ENCODE peak calls at places on chromosomes 5 and 9, in eight cellular contexts. T is IMR-90, Q is tibial nerve, A is stomach, S is right lobe of liver, V is transverse colon, H is adrenal gland, N is vagina. X is an unnamed sample. For H3K27me3, the result is how much of the 10 kb centered on the place peaks cover.

GRCh38 chr9:131776473-131776872 is 36.6 kb upstream of the RAPGEF1 start:
- DNase-seq in S (no peak), H (no peak), N (no peak), T (peak), Q (no peak), A (no peak), V (no peak), X (peak)

GRCh38 chr5:91641730-91642350 is 258.7 kb upstream of the ARRDC3 start:
- DNase-seq in T (peak), H (no peak), Q (no peak), N (no peak), V (no peak), A (no peak), S (no peak), X (no peak)

GRCh38 chr5:23014251-23014650 is 161.1 kb upstream of the CDH12 start:
- DNase-seq in Q (no peak), A (no peak), V (no peak), S (no peak), N (no peak), H (no peak), T (no peak), X (no peak)

GRCh38 chr9:133990366-133991210 is 1.5 kb downstream of the VAV2 start:
- DNase-seq in H (peak), T (peak), Q (peak), A (peak), S (peak), N (no peak), V (peak), X (no peak)

GRCh38 chr5:14032944-14033343 is 88.5 kb upstream of the DNAH5 start:
- DNase-seq in V (no peak), N (no peak), S (no peak), Q (no peak), T (peak), A (no peak), H (no peak), X (no peak)

GRCh38 chr5:10595678-10596309 is 31.9 kb downstream of the ANKRD33B start:
- DNase-seq in H (peak), T (peak), V (no peak), S (peak), N (no peak), A (no peak), Q (peak), X (peak)

GRCh38 chr9:105063665-105064247 is 135.8 kb upstream of the ABCA1 start:
- DNase-seq in H (peak), S (no peak), A (no peak), T (peak), Q (peak), V (peak), N (peak), X (peak)

GRCh38 chr9:87812375-87813118 is 70.1 kb upstream of the SPATA31E1 start:
- DNase-seq in Q (no peak), S (no peak), V (no peak), T (peak), A (no peak), N (no peak), H (peak), X (no peak)

GRCh38 chr9:89539374-89539773 is 41.5 kb upstream of the SEMA4D start:
- DNase-seq in S (no peak), A (no peak), N (no peak), T (no peak), H (no peak), V (no peak), Q (no peak), X (no peak)

GRCh38 chr9:69605406-69605805 is 66.8 kb downstream of the APBA1 start:
- DNase-seq in S (no peak), H (no peak), N (no peak), A (no peak), T (no peak), V (no peak), Q (no peak), X (no peak)

GRCh38 chr5:123871373-123871772 is 359.4 kb downstream of the CSNK1G3 start:
- DNase-seq in N (no peak), H (no peak), V (no peak), S (no peak), T (no peak), Q (no peak), A (no peak), X (no peak)

GRCh38 chr5:997001-997474 is 11.6 kb upstream of the NKD2 start:
- DNase-seq in A (no peak), V (peak), Q (no peak), S (no peak), N (no peak), H (peak), T (no peak), X (peak)

GRCh38 chr5:633521-633955 is 21.4 kb downstream of the CEP72 start:
- DNase-seq in Q (no peak), T (peak), V (no peak), A (no peak), S (peak), H (no peak), N (no peak), X (no peak)

GRCh38 chr9:119905706-119906105 is 536.5 kb upstream of the BRINP1 start:
- DNase-seq in A (no peak), N (no peak), T (no peak), H (no peak), Q (no peak), S (no peak), V (no peak), X (no peak)

GRCh38 chr5:17808566-17808965 is 174.3 kb downstream of the TAF11L14 start:
- DNase-seq in H (no peak), N (no peak), Q (no peak), A (no peak), V (no peak), T (no peak), S (no peak), X (no peak)

GRCh38 chr9:15915711-15916110 is 362.9 kb downstream of the CCDC171 start:
- DNase-seq in V (no peak), H (no peak), N (no peak), Q (no peak), A (no peak), S (no peak), T (no peak), X (no peak)

GRCh38 chr9:6355728-6356127 is 27.6 kb downstream of the TPD52L3 start:
- DNase-seq in N (no peak), H (no peak), V (no peak), Q (no peak), A (no peak), S (no peak), T (peak), X (no peak)

GRCh38 chr5:17737087-17737486 is 102.8 kb downstream of the TAF11L14 start:
- DNase-seq in V (no peak), S (no peak), T (peak), N (no peak), A (no peak), H (no peak), Q (no peak), X (no peak)

GRCh38 chr9:14313378-14313940 is 482 bp downstream of the NFIB start:
- DNase-seq in V (peak), S (no peak), A (peak), T (peak), Q (no peak), H (peak), N (no peak), X (no peak)

GRCh38 chr5:17079562-17079961 is 137.9 kb upstream of the BASP1 start:
- DNase-seq in T (no peak), Q (no peak), H (peak), S (no peak), A (no peak), N (no peak), V (no peak), X (no peak)

GRCh38 chr5:173291722-173292658 is 36.2 kb downstream of the STC2 start:
- DNase-seq in V (no peak), H (no peak), Q (no peak), S (no peak), A (no peak), T (peak), N (no peak), X (no peak)

GRCh38 chr5:148653840-148654781 is at the start of gene HTR4:
- DNase-seq in V (peak), A (no peak), H (peak), Q (no peak), N (no peak), S (no peak), T (no peak), X (no peak)

GRCh38 chr9:87606921-87607521 is 109.4 kb downstream of the DAPK1 start:
- DNase-seq in T (peak), H (no peak), Q (no peak), A (no peak), V (no peak), S (no peak), N (no peak), X (no peak)

GRCh38 chr5:65801332-65801731 is 79.3 kb downstream of the NLN start:
- DNase-seq in N (no peak), H (no peak), A (no peak), T (peak), Q (no peak), S (no peak), V (no peak), X (no peak)

GRCh38 chr5:74288448-74289109 is 351.9 kb downstream of the ENC1 start:
- DNase-seq in Q (peak), H (no peak), N (no peak), V (no peak), A (no peak), T (peak), S (no peak), X (no peak)

GRCh38 chr5:139131062-139131856 is 66.9 kb downstream of the SIL1 start:
- DNase-seq in N (no peak), V (peak), A (peak), Q (peak), H (peak), T (peak), S (no peak), X (peak)

GRCh38 chr5:1859099-1859498 is 23.6 kb downstream of the IRX4 start:
- DNase-seq in T (no peak), A (no peak), N (no peak), V (no peak), Q (no peak), H (no peak), S (no peak), X (no peak)

GRCh38 chr5:40165789-40166728 is 513.7 kb upstream of the PTGER4 start:
- DNase-seq in V (no peak), S (no peak), H (no peak), A (no peak), Q (no peak), T (peak), N (no peak), X (no peak)

GRCh38 chr5:83026507-83026906 is 50.7 kb downstream of the TMEM167A start:
- DNase-seq in V (no peak), H (no peak), T (no peak), Q (no peak), N (no peak), A (no peak), S (no peak), X (no peak)

GRCh38 chr5:76521240-76521758 is 101.9 kb downstream of the F2RL2 start:
- DNase-seq in S (no peak), A (no peak), Q (no peak), T (peak), N (no peak), V (no peak), H (no peak), X (no peak)

GRCh38 chr5:113357696-113358476 is 76.9 kb downstream of the TSSK1B start:
- DNase-seq in S (no peak), A (no peak), H (no peak), T (no peak), V (no peak), N (no peak), Q (no peak), X (no peak)

GRCh38 chr5:171524461-171524860 is 105.0 kb downstream of the FGF18 start:
- DNase-seq in H (no peak), T (no peak), V (no peak), N (no peak), S (no peak), Q (no peak), A (no peak), X (no peak)

GRCh38 chr9:12904261-12905000 is 129.6 kb downstream of the LURAP1L start:
- DNase-seq in Q (no peak), V (no peak), H (no peak), T (no peak), S (no peak), N (no peak), A (no peak), X (no peak)

GRCh38 chr9:99224445-99224844 is 2.4 kb downstream of the SEC61B start:
- DNase-seq in V (no peak), A (no peak), Q (no peak), N (no peak), T (no peak), H (no peak), S (no peak), X (no peak)

GRCh38 chr9:99221266-99221622 is 498 bp downstream of the ALG2 start:
- DNase-seq in Q (no peak), A (no peak), V (no peak), S (peak), H (no peak), T (no peak), N (no peak), X (no peak)

GRCh38 chr9:99226054-99226453 is 4.0 kb downstream of the SEC61B start:
- DNase-seq in T (no peak), S (no peak), V (no peak), Q (no peak), H (no peak), A (no peak), N (no peak), X (no peak)

GRCh38 chr9:99221623-99222415 is at the start of the genes ALG2 and SEC61B:
- DNase-seq in Q (peak), T (peak), V (peak), A (peak), S (peak), H (peak), N (peak), X (peak)

GRCh38 chr9:99222416-99223280 is 566 bp downstream of the SEC61B start:
- DNase-seq in H (no peak), A (no peak), T (peak), V (no peak), N (no peak), Q (no peak), S (no peak), X (no peak)
- TF ChIP-seq POLR2A in H (no peak), A (no peak), T (peak), V (no peak), N (no peak), Q (no peak), S (no peak), X (no peak)

DNA sequence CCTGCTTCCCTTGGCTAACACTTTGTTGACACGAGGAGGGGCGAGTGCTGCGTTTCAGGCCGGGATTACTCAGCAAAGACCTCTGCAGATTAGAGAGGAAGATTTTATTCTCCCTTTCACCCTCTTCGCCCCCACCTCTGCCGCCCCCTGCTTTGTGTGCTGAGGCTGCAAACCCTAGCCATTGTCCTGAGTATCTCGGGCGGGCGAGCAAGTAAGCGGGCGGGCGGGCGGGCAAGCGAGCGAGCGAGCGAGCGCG is 6.0 kb downstream of the ISL1 start:
- DNase-seq in Q (no peak), T (no peak), N (no peak), A (no peak), S (no peak), V (no peak), H (no peak), X (no peak)
- H3K27me3 ChIP-seq in Q (half or more), T (under half), N (under half), A (under half), S (half or more), V (half or more), H (half or more), X (half or more)

GRCh38 chr9:36135791-36136276 is 699 bp upstream of the GLIPR2 start:
- DNase-seq in N (no peak), S (no peak), H (no peak), V (peak), T (no peak), Q (no peak), A (no peak), X (no peak)

GRCh38 chr9:36137392-36138004 is 965 bp downstream of the GLIPR2 start:
- DNase-seq in S (no peak), A (no peak), H (no peak), Q (no peak), V (peak), T (peak), N (no peak), X (no peak)

GRCh38 chr9:36134761-36135505 is 1.6 kb upstream of the GLIPR2 start:
- DNase-seq in H (no peak), S (peak), N (no peak), T (no peak), V (no peak), A (no peak), Q (no peak), X (no peak)

GRCh38 chr9:36136894-36137391 is 410 bp downstream of the GLIPR2 start:
- DNase-seq in N (no peak), H (no peak), Q (no peak), T (no peak), A (no peak), S (no peak), V (no peak), X (no peak)

DNA sequence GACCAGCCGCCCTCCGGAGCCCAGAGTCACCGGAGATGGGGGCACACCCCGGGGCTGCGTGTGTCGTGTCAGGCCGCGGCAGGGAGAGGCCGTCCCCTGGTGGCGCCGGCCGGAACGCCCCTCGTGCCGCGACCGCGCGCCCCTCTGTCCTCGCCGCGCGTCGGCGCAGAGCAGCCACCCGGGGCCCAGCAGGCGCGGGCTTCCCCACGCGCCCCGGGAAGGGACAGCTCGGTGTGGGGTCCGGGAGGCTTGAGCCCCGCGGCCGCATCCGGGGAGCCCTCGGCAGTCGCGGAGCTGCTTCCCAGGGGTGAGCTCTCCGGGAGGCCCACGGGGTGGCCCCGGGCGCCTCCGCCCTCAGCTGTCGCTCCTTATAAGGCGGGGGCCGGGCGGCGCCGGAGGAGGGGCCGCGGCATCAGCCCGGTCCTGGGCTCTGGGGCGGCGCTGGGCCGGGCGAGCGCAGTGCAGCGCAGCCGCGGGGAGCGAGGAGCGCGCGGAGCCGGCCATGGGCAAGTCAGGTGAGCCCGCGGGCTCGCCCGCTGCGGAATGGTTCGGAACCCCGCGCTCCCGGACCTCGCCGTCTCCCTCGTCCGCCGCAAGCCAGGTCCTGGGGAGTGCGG is at the start of gene GLIPR2:
- DNase-seq in H (peak), V (peak), N (no peak), S (peak), A (peak), Q (peak), T (peak), X (peak)
- TF ChIP-seq POLR2A in H (peak), V (peak), N (peak), S (peak), A (no peak), Q (peak), T (peak), X (peak)

GRCh38 chr5:107806271-107806670 is 135.5 kb upstream of the EFNA5 start:
- DNase-seq in N (no peak), A (no peak), H (no peak), S (no peak), V (no peak), Q (no peak), T (no peak), X (no peak)

GRCh38 chr5:107805166-107805565 is 134.4 kb upstream of the EFNA5 start:
- DNase-seq in V (no peak), H (no peak), S (no peak), A (no peak), N (no peak), T (no peak), Q (no peak), X (no peak)

GRCh38 chr5:107801061-107801460 is 130.3 kb upstream of the EFNA5 start:
- DNase-seq in H (no peak), A (no peak), Q (no peak), T (no peak), S (no peak), V (no peak), N (no peak), X (no peak)

GRCh38 chr5:107805819-107806218 is 135.1 kb upstream of the EFNA5 start:
- DNase-seq in H (no peak), A (no peak), N (no peak), T (no peak), V (no peak), S (no peak), Q (no peak), X (no peak)

DNA sequence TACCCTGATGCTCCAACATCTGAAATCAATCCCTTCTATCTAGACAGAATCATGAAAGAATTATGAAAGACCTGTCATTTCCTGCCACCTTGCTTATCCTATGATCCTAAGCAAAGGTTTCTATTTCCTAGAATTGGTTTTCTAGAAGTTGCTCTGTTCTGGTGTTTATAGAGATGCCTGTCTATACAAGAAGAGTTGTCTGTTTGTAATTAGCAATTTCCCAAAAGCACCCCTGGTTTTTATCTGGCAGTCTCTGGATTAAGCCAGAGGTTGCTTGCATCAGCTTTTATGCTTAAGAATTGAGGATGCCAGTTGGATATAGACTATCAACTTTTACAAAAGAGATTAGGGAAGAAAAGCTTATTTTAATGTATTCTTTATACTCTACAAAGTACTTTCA is 133.0 kb upstream of the EFNA5 start:
- DNase-seq in Q (no peak), H (no peak), V (no peak), A (no peak), N (no peak), T (no peak), S (no peak), X (no peak)
- H3K27me3 ChIP-seq in Q (under half), H (under half), V (under half), A (under half), N (under half), T (under half), S (under half), X (under half)

DNA sequence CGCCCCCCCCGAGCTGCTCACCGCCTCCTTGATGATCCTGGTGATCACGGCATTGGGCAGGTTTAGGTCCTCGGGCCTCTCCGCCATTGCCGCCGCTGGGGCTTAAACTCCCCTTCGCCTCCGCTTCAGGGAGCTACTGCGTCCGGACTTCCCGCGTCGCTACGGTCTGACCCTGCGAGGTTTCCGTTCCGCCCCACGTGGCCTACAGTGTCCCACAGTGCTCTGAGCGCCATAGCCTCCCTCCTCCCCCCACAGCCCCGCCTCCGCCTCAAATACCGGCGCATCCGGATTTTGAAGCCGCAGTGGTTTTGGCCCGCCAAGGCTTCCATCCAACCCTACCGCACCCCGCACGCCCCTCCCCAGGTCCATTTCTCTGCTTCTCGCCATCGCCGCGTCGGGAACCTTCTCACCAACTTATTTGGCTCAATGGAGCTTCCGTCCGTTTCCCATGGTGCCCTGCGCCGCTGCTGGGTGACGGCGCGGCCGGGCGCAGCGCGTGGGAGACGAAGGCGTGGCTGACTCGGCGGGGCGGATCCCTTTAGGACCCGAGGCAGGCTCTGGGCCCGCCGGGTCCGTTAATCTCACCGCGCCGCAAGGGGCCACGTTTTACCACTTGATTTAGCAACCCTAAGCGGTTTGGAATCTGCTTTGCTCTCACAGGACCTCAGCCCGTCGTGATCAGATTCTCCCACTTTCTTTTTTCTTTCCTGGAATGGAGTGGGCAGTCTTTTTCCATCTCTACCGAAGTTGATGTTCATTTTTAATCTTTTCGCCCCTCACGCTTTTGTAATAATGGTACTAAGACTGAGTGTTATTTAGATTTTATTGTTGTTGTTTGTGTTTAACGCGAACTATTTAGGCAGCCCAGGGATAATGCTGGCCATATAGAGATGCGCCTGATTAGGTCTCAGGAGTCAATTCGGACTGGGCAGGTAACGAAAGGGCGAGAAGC is at the start of the genes C9orf43 and POLE3:
- DNase-seq in A (peak), N (peak), T (peak), S (peak), V (peak), Q (peak), H (peak), X (peak)
- TF ChIP-seq POLR2A in A (no peak), N (no peak), T (peak), S (peak), V (peak), Q (peak), H (peak), X (peak)